ENCODE peak calls at places on chromosomes 16 and 17, in four cellular contexts. S is IMR-90, H is K562, X is A549. F is an unnamed sample.

GRCh38 chr16:73054131-73054496 is 6.2 kb upstream of the ZFHX3 start:
- DNase-seq in S (no peak), X (no peak), H (no peak), F (no peak)

GRCh38 chr16:23267647-23268046 is 34.5 kb upstream of the SCNN1B start:
- DNase-seq in X (no peak), S (no peak), H (no peak), F (no peak)

GRCh38 chr16:11263737-11264136 is 5.4 kb downstream of the TNP2 start:
- DNase-seq in X (no peak), H (no peak), S (no peak), F (no peak)

GRCh38 chr17:31297090-31297489 is at the start of gene OMG:
- DNase-seq in S (no peak), H (no peak), X (no peak), F (no peak)

GRCh38 chr16:79845006-79845733 is 244.6 kb upstream of the MAF start:
- DNase-seq in X (no peak), H (no peak), S (no peak), F (peak)

GRCh38 chr17:41462705-41463104 is 4.5 kb downstream of the KRT32 start:
- DNase-seq in H (no peak), S (no peak), X (no peak), F (no peak)

GRCh38 chr17:36632916-36633846 is 31.8 kb downstream of the MRM1 start:
- DNase-seq in X (no peak), H (no peak), S (no peak), F (no peak)

GRCh38 chr17:37107406-37108083 is 158.8 kb downstream of the AATF start:
- DNase-seq in S (peak), H (no peak), X (no peak), F (no peak)

GRCh38 chr16:11876306-11876705 is 25.0 kb upstream of the RSL1D1 start:
- DNase-seq in X (no peak), H (no peak), S (no peak), F (no peak)

GRCh38 chr16:9159839-9160550 is 68.6 kb downstream of the HAPSTR1 start:
- DNase-seq in S (peak), H (peak), X (peak), F (peak)

GRCh38 chr17:41823580-41823979 is 10.8 kb downstream of the FKBP10 start:
- DNase-seq in H (no peak), X (no peak), S (no peak), F (no peak)

GRCh38 chr17:75518201-75518600 is 1.9 kb downstream of the TSEN54 start:
- DNase-seq in S (no peak), H (no peak), X (no peak), F (peak)

DNA sequence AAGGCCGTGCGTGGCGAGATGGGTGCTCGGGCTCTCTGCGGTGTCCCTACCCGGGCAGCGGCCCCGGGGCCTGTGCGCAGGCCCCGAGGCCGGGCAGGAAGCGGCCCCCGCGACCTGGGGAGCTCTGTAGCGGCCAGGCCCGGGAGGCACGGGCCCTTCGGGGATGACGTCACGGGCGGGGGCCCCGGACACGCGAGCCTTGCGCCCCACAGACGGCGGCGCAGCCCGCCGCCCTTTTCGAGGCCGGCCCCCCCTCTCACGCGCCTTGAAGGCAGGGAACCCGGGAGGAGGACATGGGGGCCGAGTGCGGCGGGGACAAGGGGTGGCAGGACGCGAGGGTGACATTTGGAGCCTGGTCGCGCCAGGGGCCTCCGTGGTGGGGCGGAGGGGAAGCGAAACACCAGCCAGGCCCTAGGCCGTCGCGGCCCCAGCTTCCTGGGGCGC is 1.1 kb downstream of the RAI1 start:
- DNase-seq in S (no peak), X (peak), H (peak), F (no peak)
- TF ChIP-seq ELK1 in S (no peak), X (no peak), H (no peak), F (no peak)

GRCh38 chr17:8095361-8095760 is 7.8 kb upstream of the ALOX12B start:
- DNase-seq in S (no peak), X (no peak), H (no peak), F (no peak)

GRCh38 chr17:8089728-8090127 is 2.2 kb upstream of the ALOX12B start:
- DNase-seq in H (no peak), X (no peak), S (no peak), F (no peak)

GRCh38 chr17:8087942-8088230 is 370 bp upstream of the ALOX12B start:
- DNase-seq in S (no peak), X (no peak), H (no peak), F (no peak)

GRCh38 chr17:8087075-8087941 is at the start of gene ALOX12B:
- DNase-seq in X (no peak), S (no peak), H (no peak), F (no peak)

DNA sequence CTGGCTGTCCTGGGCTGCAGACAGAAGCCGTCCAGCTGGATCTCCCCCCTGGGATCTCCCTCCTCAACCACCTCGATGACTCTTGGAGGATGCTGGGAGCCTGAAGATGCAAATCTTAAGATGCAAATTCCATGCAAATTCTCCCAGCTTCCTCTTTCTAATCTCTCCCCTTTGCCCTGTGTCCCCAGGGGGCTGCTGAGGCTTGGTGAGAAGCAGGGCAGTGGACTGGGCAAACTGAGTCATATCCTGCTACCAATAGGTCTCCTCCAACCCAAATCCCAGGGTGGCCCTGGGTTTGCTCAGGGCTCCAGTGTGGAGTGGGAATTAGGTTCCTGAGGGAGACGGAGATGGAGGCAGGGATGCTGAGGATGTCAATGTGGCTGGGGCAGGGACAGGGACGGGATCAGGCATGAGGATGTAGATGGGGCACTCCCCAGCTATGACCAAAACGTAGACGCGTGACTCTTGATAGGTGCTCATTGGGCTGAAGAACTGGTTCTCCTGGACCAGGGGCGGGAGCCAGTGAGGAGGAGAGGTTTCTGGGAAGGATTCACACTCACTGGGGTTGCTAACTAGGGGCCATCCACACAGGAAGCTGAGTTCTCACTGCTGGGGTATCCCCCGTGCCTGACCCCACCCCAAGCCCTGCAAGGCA is 3.6 kb upstream of the ALOX12B start:
- DNase-seq in X (no peak), H (no peak), S (no peak), F (peak)
- TF ChIP-seq RAD21 in X (no peak), H (no peak), S (no peak), F (no peak)

GRCh38 chr16:86752582-86753175 is 174.3 kb downstream of the FOXL1 start:
- DNase-seq in H (no peak), S (peak), X (no peak), F (no peak)

GRCh38 chr16:86748643-86749042 is 170.3 kb downstream of the FOXL1 start:
- DNase-seq in S (no peak), H (no peak), X (no peak), F (no peak)

GRCh38 chr16:86753399-86753798 is 175.1 kb downstream of the FOXL1 start:
- DNase-seq in H (no peak), X (no peak), S (no peak), F (no peak)

GRCh38 chr16:86747761-86748160 is 169.4 kb downstream of the FOXL1 start:
- DNase-seq in H (no peak), S (no peak), X (no peak), F (no peak)

DNA sequence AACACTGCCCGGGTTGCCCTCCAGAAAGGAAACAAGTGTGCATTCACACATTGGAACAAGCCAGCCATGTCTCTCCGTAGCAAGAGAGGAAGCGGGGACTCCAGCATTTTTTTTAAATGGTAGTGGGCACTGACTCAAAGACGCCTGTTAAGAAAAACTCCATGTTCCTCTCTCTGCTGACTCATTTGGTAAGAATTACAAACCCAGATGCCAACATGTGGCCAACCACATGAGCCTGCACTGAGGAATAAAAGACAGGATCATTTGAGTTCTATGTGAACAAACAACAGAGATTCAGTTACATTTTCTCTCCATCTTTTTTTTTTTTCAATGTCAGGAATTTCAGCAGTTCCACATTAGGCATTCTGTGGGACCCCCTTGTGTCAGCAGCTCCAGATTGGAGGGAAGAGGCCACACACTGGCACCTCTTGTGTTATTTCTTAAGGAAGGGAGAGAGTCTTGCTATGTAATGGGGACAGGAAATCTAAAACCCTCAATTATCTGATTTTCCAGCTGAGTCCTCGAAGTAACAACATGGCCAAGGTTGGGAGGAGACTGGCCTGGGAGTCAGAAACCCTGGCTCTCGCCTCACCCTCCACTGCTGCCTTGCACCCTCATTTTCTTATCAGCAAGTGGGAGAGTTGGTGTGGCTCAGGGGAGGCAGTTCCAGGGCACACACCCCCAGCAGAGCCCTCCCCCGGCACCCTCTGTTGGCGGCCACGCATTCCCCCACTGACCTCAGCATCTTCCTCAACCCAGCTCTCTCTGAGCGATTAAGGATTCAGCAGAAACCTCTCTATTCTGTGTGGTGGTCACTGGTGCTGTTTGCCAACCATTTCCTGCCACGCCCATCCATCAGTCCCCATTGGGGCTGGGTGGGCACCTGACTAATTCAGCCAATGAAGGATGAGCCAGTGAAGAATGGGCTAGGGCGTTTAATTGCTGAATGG is 173.0 kb downstream of the FOXL1 start:
- DNase-seq in S (peak), H (no peak), X (no peak), F (no peak)
- TF ChIP-seq ELK1 in S (no peak), H (no peak), X (no peak), F (no peak)

DNA sequence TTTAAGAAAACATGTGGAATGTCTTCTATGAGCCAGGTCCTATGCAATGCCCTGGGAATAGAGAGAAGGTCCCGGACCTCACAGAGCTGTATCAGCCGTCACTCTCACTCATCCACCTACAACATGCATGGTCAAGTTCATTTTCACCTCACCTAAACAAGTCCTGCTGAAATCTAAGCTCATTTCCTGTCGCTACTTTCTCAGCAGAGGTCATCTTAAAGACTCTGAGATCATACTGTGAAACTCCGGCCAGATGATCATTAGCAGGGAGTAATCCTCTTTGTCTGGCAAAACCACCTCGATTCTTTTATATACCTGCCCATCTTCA is 66.2 kb upstream of the LYRM9 start:
- DNase-seq in S (peak), H (no peak), X (no peak), F (no peak)
- TF ChIP-seq RAD21 in S (no peak), H (no peak), X (no peak), F (no peak)

DNA sequence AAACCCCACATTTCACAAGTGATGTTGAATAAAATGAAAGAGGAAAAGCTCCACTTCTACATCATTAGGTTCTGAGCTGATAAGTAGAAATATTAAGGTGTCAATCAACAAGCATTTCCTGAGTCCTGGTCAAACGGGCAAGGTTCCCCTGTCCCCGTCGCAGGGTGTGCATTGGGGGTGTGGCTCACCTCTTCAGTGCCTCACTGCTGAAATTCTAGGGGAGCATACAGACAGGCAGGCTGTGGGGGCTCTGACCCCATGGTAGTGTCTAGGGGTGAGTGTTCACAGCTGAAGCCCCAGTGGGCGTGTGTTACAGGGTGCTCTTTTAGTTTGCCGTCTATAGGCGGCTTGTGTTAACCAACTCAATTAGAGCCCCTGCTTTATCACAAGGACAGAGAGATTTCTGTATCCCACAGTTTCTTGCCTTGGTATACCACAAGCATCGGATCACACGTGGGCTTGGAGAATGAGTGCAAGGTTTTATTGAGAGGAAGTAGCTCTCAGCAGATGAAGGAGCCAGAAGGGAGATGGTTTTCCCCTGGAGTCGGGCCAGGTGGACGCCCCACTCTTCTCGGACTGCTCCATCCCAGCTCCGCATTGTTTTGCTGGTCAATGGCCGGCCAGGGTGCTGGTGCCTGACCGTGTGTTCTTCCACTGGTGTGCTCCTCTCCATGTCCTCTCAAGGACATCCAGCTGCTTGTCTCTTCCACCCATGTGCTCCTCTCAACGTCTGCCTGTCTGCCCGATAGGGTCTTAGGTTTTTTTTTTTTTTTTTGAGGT is 238.2 kb upstream of the NLRP1 start:
- DNase-seq in H (no peak), X (no peak), S (no peak), F (no peak)
- TF ChIP-seq ELK1 in H (no peak), X (no peak), S (no peak), F (no peak)

DNA sequence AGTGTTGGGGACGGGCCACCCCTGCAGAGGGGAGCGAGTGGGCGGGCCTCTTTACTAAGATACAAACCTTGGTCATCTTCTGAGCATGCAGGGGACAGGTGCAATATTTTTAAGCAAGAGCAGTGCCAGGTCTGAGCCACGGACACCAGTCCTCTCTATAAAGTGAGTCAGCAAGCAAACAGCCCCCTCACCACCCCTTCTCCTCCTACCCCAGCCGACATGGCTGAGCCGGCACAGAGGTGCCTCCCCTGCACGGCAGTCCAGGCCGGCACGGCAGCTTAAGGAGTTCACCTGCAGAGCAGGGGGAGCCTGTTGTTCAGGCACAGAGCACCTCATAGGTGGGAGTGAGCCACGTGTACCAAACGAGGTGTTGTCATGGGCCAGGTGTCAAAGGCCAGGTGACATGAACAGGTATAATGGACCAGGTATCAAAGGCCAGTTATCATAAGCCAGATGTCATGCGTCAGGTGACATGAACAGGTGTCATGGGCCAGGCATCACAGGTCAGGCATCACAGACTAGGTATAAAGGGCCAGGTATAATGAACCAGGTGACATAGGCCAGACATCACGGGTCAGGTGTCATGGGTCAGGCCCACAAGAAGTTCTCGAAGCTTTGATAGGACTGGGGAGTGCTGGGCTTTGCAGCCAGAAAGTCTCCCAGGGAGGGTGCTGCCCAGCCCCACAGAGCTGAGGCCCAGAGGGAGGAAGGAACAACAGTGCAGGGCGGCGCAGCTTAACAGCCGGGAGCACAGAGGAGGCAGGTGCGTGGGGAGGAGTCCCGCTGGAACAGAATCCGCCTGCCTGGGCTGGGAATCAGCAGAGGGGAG is 42.6 kb upstream of the ZNF469 start:
- DNase-seq in H (no peak), S (no peak), X (no peak), F (no peak)
- TF ChIP-seq RAD21 in H (no peak), S (no peak), X (no peak), F (no peak)

GRCh38 chr17:700504-701094 is 14.0 kb downstream of the VPS53 start:
- DNase-seq in X (peak), H (peak), S (peak), F (no peak)
- TF ChIP-seq ELK1 in X (no peak), H (no peak), S (no peak), F (no peak)

GRCh38 chr17:82348866-82349265 is 10.2 kb upstream of the TEX19 start:
- DNase-seq in X (no peak), H (no peak), S (no peak), F (no peak)
- TF ChIP-seq RAD21 in X (no peak), H (no peak), S (no peak), F (no peak)

DNA sequence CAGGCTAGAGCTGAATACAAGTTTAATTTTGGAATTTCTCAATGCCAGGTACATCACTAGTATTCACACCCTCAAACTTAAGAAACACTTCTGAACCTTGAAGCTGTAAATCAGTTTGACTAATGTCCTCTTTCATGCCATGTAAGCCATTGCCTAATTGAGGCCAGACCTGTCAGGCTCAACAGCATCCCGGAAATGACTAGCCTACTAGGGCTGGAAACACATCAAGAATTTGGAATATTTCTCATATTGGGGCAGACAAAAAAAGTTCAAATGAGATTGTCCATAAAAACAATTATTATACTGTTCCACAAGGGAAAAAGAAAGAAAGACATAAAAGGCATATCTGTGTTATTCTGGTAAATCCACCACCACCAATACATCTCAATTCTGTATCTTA is 1.7 kb downstream of the USP32 start:
- DNase-seq in X (no peak), S (peak), H (peak), F (no peak)
- TF ChIP-seq ELK1 in X (no peak), S (no peak), H (no peak), F (no peak)

GRCh38 chr17:79837888-79838540 is 1.2 kb downstream of the CBX4 start:
- DNase-seq in H (no peak), X (no peak), S (no peak), F (no peak)

GRCh38 chr17:79838541-79839274 is 532 bp downstream of the CBX4 start:
- DNase-seq in H (peak), S (peak), X (peak), F (no peak)

GRCh38 chr17:79835470-79835899 is 3.8 kb downstream of the CBX4 start:
- DNase-seq in H (no peak), X (no peak), S (no peak), F (no peak)

GRCh38 chr17:79835953-79836951 is 3.0 kb downstream of the CBX4 start:
- DNase-seq in H (peak), X (no peak), S (peak), F (no peak)

GRCh38 chr17:79836952-79837887 is 2.0 kb downstream of the CBX4 start:
- DNase-seq in H (no peak), X (peak), S (peak), F (no peak)
- TF ChIP-seq RAD21 in H (no peak), X (peak), S (peak), F (no peak)